ENCODE peak calls at places on chromosomes 7 and 10, in seven cellular contexts. One of them, this sample, is unnamed.

GRCh38 chr10:103284170-103284569 is 7.2 kb downstream of the INA start:
- DNase-seq in dorsolateral prefrontal cortex: no peak
- DNase-seq in adrenal gland: no peak
- DNase-seq in fibroblast of pulmonary artery: peak
- DNase-seq in PC-3: peak
- DNase-seq in AG09309: peak
- DNase-seq in mucosa of descending colon: no peak
- DNase-seq in this sample: peak

GRCh38 chr7:155296788-155297516 is 726 bp upstream of the INSIG1 start:
- DNase-seq in dorsolateral prefrontal cortex: peak
- DNase-seq in adrenal gland: peak
- DNase-seq in fibroblast of pulmonary artery: peak
- DNase-seq in PC-3: peak
- DNase-seq in AG09309: peak
- DNase-seq in mucosa of descending colon: peak
- DNase-seq in this sample: peak

GRCh38 chr7:50921114-50921513 is 138.4 kb upstream of the GRB10 start:
- DNase-seq in dorsolateral prefrontal cortex: no peak
- DNase-seq in adrenal gland: no peak
- DNase-seq in fibroblast of pulmonary artery: no peak
- DNase-seq in PC-3: peak
- DNase-seq in AG09309: no peak
- DNase-seq in mucosa of descending colon: no peak
- DNase-seq in this sample: no peak

GRCh38 chr10:99788598-99789259 is 6.3 kb downstream of the ABCC2 start:
- DNase-seq in dorsolateral prefrontal cortex: peak
- DNase-seq in adrenal gland: no peak
- DNase-seq in fibroblast of pulmonary artery: peak
- DNase-seq in PC-3: no peak
- DNase-seq in AG09309: peak
- DNase-seq in mucosa of descending colon: no peak
- DNase-seq in this sample: peak

GRCh38 chr7:88758355-88759215 is 915 bp upstream of the ZNF804B start:
- DNase-seq in dorsolateral prefrontal cortex: peak
- DNase-seq in adrenal gland: peak
- DNase-seq in fibroblast of pulmonary artery: peak
- DNase-seq in PC-3: peak
- DNase-seq in AG09309: no peak
- DNase-seq in mucosa of descending colon: no peak
- DNase-seq in this sample: peak

GRCh38 chr7:42876182-42877068 is 35.4 kb downstream of the C7orf25 start:
- DNase-seq in dorsolateral prefrontal cortex: peak
- DNase-seq in adrenal gland: peak
- DNase-seq in fibroblast of pulmonary artery: peak
- DNase-seq in PC-3: peak
- DNase-seq in AG09309: peak
- DNase-seq in mucosa of descending colon: no peak
- DNase-seq in this sample: peak

GRCh38 chr10:25707541-25707940 is 226.5 kb upstream of the MYO3A start:
- DNase-seq in dorsolateral prefrontal cortex: no peak
- DNase-seq in adrenal gland: no peak
- DNase-seq in fibroblast of pulmonary artery: no peak
- DNase-seq in PC-3: no peak
- DNase-seq in AG09309: no peak
- DNase-seq in mucosa of descending colon: no peak
- DNase-seq in this sample: no peak

GRCh38 chr10:112115781-112116385 is 67.7 kb downstream of the GPAM start:
- DNase-seq in dorsolateral prefrontal cortex: no peak
- DNase-seq in adrenal gland: peak
- DNase-seq in fibroblast of pulmonary artery: peak
- DNase-seq in PC-3: peak
- DNase-seq in AG09309: no peak
- DNase-seq in mucosa of descending colon: no peak
- DNase-seq in this sample: peak

GRCh38 chr10:91909178-91909677 is at the start of gene FGFBP3:
- DNase-seq in dorsolateral prefrontal cortex: no peak
- DNase-seq in adrenal gland: peak
- DNase-seq in fibroblast of pulmonary artery: peak
- DNase-seq in PC-3: peak
- DNase-seq in AG09309: no peak
- DNase-seq in mucosa of descending colon: no peak
- DNase-seq in this sample: peak

GRCh38 chr7:140053812-140054539 is 8.8 kb downstream of the PARP12 start:
- DNase-seq in dorsolateral prefrontal cortex: no peak
- DNase-seq in adrenal gland: no peak
- DNase-seq in fibroblast of pulmonary artery: no peak
- DNase-seq in PC-3: no peak
- DNase-seq in AG09309: no peak
- DNase-seq in mucosa of descending colon: no peak
- DNase-seq in this sample: no peak

GRCh38 chr10:90598513-90598912 is 259.3 kb downstream of the HTR7 start:
- DNase-seq in dorsolateral prefrontal cortex: no peak
- DNase-seq in adrenal gland: no peak
- DNase-seq in fibroblast of pulmonary artery: no peak
- DNase-seq in PC-3: no peak
- DNase-seq in AG09309: no peak
- DNase-seq in mucosa of descending colon: no peak
- DNase-seq in this sample: no peak

GRCh38 chr7:106462365-106462859 is 177.6 kb upstream of the NAMPT start:
- DNase-seq in dorsolateral prefrontal cortex: no peak
- DNase-seq in adrenal gland: no peak
- DNase-seq in fibroblast of pulmonary artery: peak
- DNase-seq in PC-3: peak
- DNase-seq in AG09309: no peak
- DNase-seq in mucosa of descending colon: no peak
- DNase-seq in this sample: peak

GRCh38 chr7:106223156-106223555 is 61.6 kb downstream of the NAMPT start:
- DNase-seq in dorsolateral prefrontal cortex: no peak
- DNase-seq in adrenal gland: no peak
- DNase-seq in fibroblast of pulmonary artery: no peak
- DNase-seq in PC-3: no peak
- DNase-seq in AG09309: no peak
- DNase-seq in mucosa of descending colon: no peak
- DNase-seq in this sample: no peak

GRCh38 chr10:28120795-28121194 is 121.9 kb upstream of the ODAD2 start:
- DNase-seq in dorsolateral prefrontal cortex: no peak
- DNase-seq in adrenal gland: no peak
- DNase-seq in fibroblast of pulmonary artery: no peak
- DNase-seq in PC-3: no peak
- DNase-seq in AG09309: no peak
- DNase-seq in mucosa of descending colon: no peak
- DNase-seq in this sample: no peak

GRCh38 chr10:129631011-129631410 is 164.0 kb downstream of the MGMT start:
- DNase-seq in dorsolateral prefrontal cortex: no peak
- DNase-seq in adrenal gland: no peak
- DNase-seq in fibroblast of pulmonary artery: peak
- DNase-seq in PC-3: peak
- DNase-seq in AG09309: no peak
- DNase-seq in mucosa of descending colon: no peak
- DNase-seq in this sample: peak

GRCh38 chr7:120867932-120868331 is 10.0 kb upstream of the TSPAN12 start:
- DNase-seq in dorsolateral prefrontal cortex: no peak
- DNase-seq in adrenal gland: no peak
- DNase-seq in fibroblast of pulmonary artery: no peak
- DNase-seq in PC-3: peak
- DNase-seq in AG09309: no peak
- DNase-seq in mucosa of descending colon: no peak
- DNase-seq in this sample: no peak
- H3K4me3 ChIP-seq in dorsolateral prefrontal cortex: no peak
- H3K4me3 ChIP-seq in adrenal gland: no peak
- H3K4me3 ChIP-seq in fibroblast of pulmonary artery: no peak
- H3K4me3 ChIP-seq in PC-3: no peak
- H3K4me3 ChIP-seq in AG09309: no peak
- H3K4me3 ChIP-seq in mucosa of descending colon: no peak
- H3K4me3 ChIP-seq in this sample: no peak

GRCh38 chr7:112079671-112080070 is 126.5 kb downstream of the DOCK4 start:
- DNase-seq in dorsolateral prefrontal cortex: no peak
- DNase-seq in adrenal gland: no peak
- DNase-seq in fibroblast of pulmonary artery: peak
- DNase-seq in PC-3: peak
- DNase-seq in AG09309: no peak
- DNase-seq in mucosa of descending colon: no peak
- DNase-seq in this sample: peak
- TF ChIP-seq CTCF in dorsolateral prefrontal cortex: peak
- TF ChIP-seq CTCF in adrenal gland: no peak
- TF ChIP-seq CTCF in fibroblast of pulmonary artery: peak
- TF ChIP-seq CTCF in PC-3: peak
- TF ChIP-seq CTCF in AG09309: no peak
- TF ChIP-seq CTCF in mucosa of descending colon: no peak
- TF ChIP-seq CTCF in this sample: peak

GRCh38 chr7:130440527-130441365 is at the start of gene CEP41:
- DNase-seq in dorsolateral prefrontal cortex: peak
- DNase-seq in adrenal gland: peak
- DNase-seq in fibroblast of pulmonary artery: peak
- DNase-seq in PC-3: peak
- DNase-seq in AG09309: peak
- DNase-seq in mucosa of descending colon: peak
- DNase-seq in this sample: peak
- H3K4me3 ChIP-seq in dorsolateral prefrontal cortex: peak
- H3K4me3 ChIP-seq in adrenal gland: peak
- H3K4me3 ChIP-seq in fibroblast of pulmonary artery: peak
- H3K4me3 ChIP-seq in PC-3: peak
- H3K4me3 ChIP-seq in AG09309: peak
- H3K4me3 ChIP-seq in mucosa of descending colon: peak
- H3K4me3 ChIP-seq in this sample: peak

DNA sequence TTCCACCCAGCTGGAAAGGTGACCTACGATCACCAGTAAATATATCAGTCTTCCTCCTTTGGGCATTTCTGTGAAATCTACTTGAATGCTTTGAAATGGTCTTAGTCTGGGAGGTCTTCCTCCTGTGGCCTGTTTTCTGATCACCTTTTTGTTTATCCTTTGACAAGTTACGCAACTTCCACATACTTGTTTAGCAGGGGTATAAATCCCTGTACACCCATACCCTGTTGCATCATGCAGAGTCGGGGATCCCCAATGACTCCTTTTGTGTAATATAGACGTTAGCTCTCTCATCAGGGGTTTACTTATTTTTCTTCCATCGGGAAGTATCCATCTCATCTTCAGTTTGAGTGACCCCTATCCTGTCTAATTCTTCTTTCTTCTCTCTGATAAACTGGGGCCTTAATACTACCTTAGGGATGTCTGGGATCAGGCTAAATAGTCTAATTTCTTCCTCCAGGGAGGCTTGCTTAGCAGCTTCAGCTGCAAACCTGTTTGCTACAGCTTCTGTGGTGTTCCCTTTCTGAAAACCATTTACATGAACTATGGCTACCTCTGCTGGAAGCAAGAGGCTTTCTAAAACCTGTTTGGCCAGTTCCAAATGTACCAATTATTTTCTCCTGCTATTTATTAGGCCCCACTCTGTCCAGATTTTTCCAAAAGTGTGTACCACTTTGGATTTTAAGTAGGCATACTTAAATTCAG is 25.8 kb downstream of the MAPK8 start:
- DNase-seq in dorsolateral prefrontal cortex: no peak
- DNase-seq in adrenal gland: no peak
- DNase-seq in fibroblast of pulmonary artery: no peak
- DNase-seq in PC-3: peak
- DNase-seq in AG09309: no peak
- DNase-seq in mucosa of descending colon: no peak
- DNase-seq in this sample: no peak
- TF ChIP-seq CTCF in dorsolateral prefrontal cortex: no peak
- TF ChIP-seq CTCF in adrenal gland: no peak
- TF ChIP-seq CTCF in fibroblast of pulmonary artery: no peak
- TF ChIP-seq CTCF in PC-3: peak
- TF ChIP-seq CTCF in AG09309: no peak
- TF ChIP-seq CTCF in mucosa of descending colon: no peak
- TF ChIP-seq CTCF in this sample: no peak

GRCh38 chr7:101724957-101725356 is 92.5 kb upstream of the CUX1 start:
- DNase-seq in dorsolateral prefrontal cortex: no peak
- DNase-seq in adrenal gland: no peak
- DNase-seq in fibroblast of pulmonary artery: no peak
- DNase-seq in PC-3: no peak
- DNase-seq in AG09309: no peak
- DNase-seq in mucosa of descending colon: no peak
- DNase-seq in this sample: no peak
- H3K4me3 ChIP-seq in dorsolateral prefrontal cortex: no peak
- H3K4me3 ChIP-seq in adrenal gland: no peak
- H3K4me3 ChIP-seq in fibroblast of pulmonary artery: no peak
- H3K4me3 ChIP-seq in PC-3: no peak
- H3K4me3 ChIP-seq in AG09309: no peak
- H3K4me3 ChIP-seq in mucosa of descending colon: no peak
- H3K4me3 ChIP-seq in this sample: no peak

DNA sequence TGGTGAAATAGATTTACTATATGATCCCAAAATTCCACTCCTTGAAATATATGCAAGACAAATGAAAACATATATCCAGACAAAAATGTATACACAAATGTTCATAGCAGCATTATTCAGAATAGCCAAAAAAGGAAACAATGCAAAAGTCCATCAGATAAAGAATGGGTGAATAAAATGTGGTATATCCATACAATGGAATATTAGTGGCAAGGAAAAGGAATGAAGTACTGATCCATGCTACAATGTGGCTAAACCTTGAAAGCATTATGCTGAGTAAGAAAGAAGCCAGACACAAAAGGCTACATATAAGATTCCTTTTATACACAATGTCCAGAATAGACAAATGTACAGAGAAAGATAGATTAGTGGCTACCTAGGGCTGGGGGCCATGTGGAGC is 225.5 kb downstream of the PLXNA4 start:
- DNase-seq in dorsolateral prefrontal cortex: no peak
- DNase-seq in adrenal gland: no peak
- DNase-seq in fibroblast of pulmonary artery: no peak
- DNase-seq in PC-3: no peak
- DNase-seq in AG09309: no peak
- DNase-seq in mucosa of descending colon: no peak
- DNase-seq in this sample: no peak
- TF ChIP-seq CTCF in dorsolateral prefrontal cortex: no peak
- TF ChIP-seq CTCF in adrenal gland: no peak
- TF ChIP-seq CTCF in fibroblast of pulmonary artery: no peak
- TF ChIP-seq CTCF in PC-3: no peak
- TF ChIP-seq CTCF in AG09309: no peak
- TF ChIP-seq CTCF in mucosa of descending colon: no peak
- TF ChIP-seq CTCF in this sample: no peak

DNA sequence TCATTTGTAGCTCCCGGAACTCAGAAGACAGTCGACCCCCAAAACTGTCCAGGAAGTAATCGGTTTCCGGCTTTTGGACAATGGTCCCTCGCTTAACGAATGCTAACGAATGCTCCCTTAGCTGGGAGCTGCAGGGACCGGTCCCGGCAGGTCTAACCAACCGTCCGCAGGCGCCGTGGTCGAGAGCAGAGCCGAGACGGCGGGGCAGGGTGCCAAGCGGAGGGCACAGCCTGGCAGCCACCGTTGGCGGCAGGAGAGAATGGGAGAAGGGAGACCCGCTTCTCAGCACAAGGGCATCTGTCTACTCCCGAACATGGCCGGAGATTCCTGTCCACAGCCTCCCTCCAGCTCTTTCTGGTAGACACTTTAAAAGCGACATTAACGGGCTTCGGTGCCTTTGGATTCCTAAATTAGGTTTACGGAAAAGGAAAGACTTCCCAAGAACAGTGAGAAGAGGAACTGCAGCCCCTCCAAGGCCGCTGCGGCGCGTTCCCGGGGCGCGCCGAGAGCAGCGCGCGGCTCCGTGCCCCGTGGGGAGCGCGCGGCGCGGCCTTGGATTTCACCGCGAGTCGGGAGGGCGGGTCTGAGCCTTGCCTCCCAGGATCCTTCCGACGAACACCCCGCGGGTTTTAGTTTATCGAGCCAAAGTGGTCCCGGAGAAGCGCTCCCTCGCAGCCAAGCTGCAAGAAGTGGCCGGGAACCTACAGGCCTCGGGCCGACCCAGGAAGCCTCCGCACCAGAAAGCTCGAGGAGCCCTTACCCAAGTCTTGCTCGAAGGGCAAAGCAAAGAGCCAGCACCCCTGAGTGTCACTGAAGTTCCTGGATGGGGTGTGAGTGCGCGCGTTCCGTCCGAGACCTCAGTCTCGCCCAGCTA is 3.6 kb upstream of the TBX20 start:
- DNase-seq in dorsolateral prefrontal cortex: no peak
- DNase-seq in adrenal gland: no peak
- DNase-seq in fibroblast of pulmonary artery: no peak
- DNase-seq in PC-3: no peak
- DNase-seq in AG09309: no peak
- DNase-seq in mucosa of descending colon: no peak
- DNase-seq in this sample: no peak
- H3K4me3 ChIP-seq in dorsolateral prefrontal cortex: no peak
- H3K4me3 ChIP-seq in adrenal gland: no peak
- H3K4me3 ChIP-seq in fibroblast of pulmonary artery: peak
- H3K4me3 ChIP-seq in PC-3: no peak
- H3K4me3 ChIP-seq in AG09309: no peak
- H3K4me3 ChIP-seq in mucosa of descending colon: no peak
- H3K4me3 ChIP-seq in this sample: no peak